ENCODE peak calls at places on chromosomes 11 and 22, in ten cellular contexts. W is aorta, I is H9, H is Peyer's patch, L is thoracic aorta, T is tibial nerve, N is HCT116, S is astrocyte, D is neural progenitor cell, A is cardiac muscle cell. V is an unnamed sample.
A peak's percentile ranks its signal among the peaks of the same experiment; 100 is the strongest.

GRCh38 chr11:57649826-57650738 is at the start of gene YPEL4:
- DNase-seq in T (no peak), N (no peak), W (no peak), I (peak; percentile 83), S (peak; percentile 69), H (peak; percentile 74), D (peak; percentile 69), L (no peak), A (peak; percentile 87), V (no peak)

GRCh38 chr11:105609341-105609781 is 512 bp upstream of the GRIA4 start:
- DNase-seq in N (peak; percentile 23), W (no peak), I (peak; percentile 51), L (no peak), S (no peak), T (no peak), H (no peak), D (peak; percentile 63), A (peak; percentile 27), V (no peak)

GRCh38 chr11:102837646-102838045 is 5.8 kb downstream of the MMP3 start:
- DNase-seq in W (no peak), H (no peak), T (no peak), A (no peak), I (no peak), L (no peak), D (no peak), S (no peak), N (no peak), V (no peak)

GRCh38 chr11:34558211-34558610 is 44.6 kb upstream of the ELF5 start:
- DNase-seq in I (no peak), W (no peak), L (no peak), A (no peak), T (no peak), N (no peak), H (no peak), S (peak; percentile 39), D (no peak), V (no peak)

GRCh38 chr11:68107689-68108088 is 13.5 kb downstream of the CHKA start:
- DNase-seq in I (no peak), L (no peak), S (no peak), D (no peak), W (no peak), H (no peak), T (no peak), A (peak; percentile 30), N (no peak), V (no peak)

GRCh38 chr11:34104680-34105078 is 750 bp upstream of the NAT10 start:
- DNase-seq in T (no peak), L (no peak), A (no peak), W (no peak), I (no peak), H (no peak), D (no peak), N (no peak), S (no peak), V (no peak)

GRCh38 chr11:100878474-100878873 is 191.4 kb downstream of the ARHGAP42 start:
- DNase-seq in H (no peak), I (no peak), W (no peak), L (no peak), T (no peak), A (peak; percentile 85), N (no peak), D (no peak), S (peak; percentile 56), V (no peak)

GRCh38 chr11:93921695-93922468 is 71.5 kb upstream of the VSTM5 start:
- DNase-seq in I (peak; percentile 84), N (peak; percentile 60), H (no peak), D (peak; percentile 81), T (no peak), A (peak; percentile 81), W (no peak), L (no peak), S (peak; percentile 45), V (no peak)

DNA sequence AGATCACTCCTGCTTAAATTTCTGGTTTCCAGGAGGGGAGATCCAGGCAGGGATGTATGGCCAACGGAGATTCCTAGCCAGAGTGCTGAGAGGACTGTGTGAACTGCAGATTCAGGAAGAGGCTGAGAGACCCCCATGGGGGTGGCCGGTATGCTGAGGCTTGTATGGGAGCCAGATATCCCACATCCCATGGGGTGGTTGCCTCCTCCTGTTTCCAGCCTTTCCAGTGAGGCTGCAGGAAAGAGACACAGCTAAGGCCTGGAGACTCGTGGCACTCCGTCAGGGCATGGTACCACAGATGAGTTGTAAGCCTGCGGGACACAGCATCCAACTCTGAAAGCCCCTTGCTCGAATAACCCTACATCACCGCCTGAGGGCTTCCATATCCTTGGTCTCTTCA is 1.4 kb upstream of the MYOD1 start:
- DNase-seq in I (no peak), N (no peak), T (no peak), L (no peak), S (no peak), D (no peak), A (no peak), W (no peak), H (no peak), V (no peak)
- H3K27me3 ChIP-seq in I (peaks cover 67% of the 10 kb centered on the region), N (peaks cover 12% of the 10 kb centered on the region), T (no peaks in the 10 kb centered on the region), L (no peaks in the 10 kb centered on the region), S (peaks cover 70% of the 10 kb centered on the region), D (peaks cover 100% of the 10 kb centered on the region), A (peaks cover 100% of the 10 kb centered on the region), W (no peaks in the 10 kb centered on the region), H (peaks cover 28% of the 10 kb centered on the region), V (peaks cover 43% of the 10 kb centered on the region)

GRCh38 chr22:47203554-47203991 is 441.1 kb downstream of the TBC1D22A start:
- DNase-seq in W (peak; percentile 53), I (no peak), N (no peak), D (no peak), A (no peak), L (no peak), S (no peak), T (no peak), H (no peak), V (no peak)

GRCh38 chr22:47205562-47205961 is 443.1 kb downstream of the TBC1D22A start:
- DNase-seq in W (no peak), I (no peak), D (no peak), N (no peak), H (no peak), A (no peak), S (no peak), L (no peak), T (no peak), V (no peak)

GRCh38 chr22:47202819-47203553 is 440.5 kb downstream of the TBC1D22A start:
- DNase-seq in I (no peak), A (no peak), W (peak; percentile 63), H (no peak), T (no peak), L (no peak), S (no peak), N (no peak), D (no peak), V (no peak)

GRCh38 chr22:47205081-47205491 is 442.6 kb downstream of the TBC1D22A start:
- DNase-seq in W (peak; percentile 41), L (no peak), H (no peak), S (no peak), A (no peak), I (no peak), D (no peak), T (no peak), N (no peak), V (no peak)

DNA sequence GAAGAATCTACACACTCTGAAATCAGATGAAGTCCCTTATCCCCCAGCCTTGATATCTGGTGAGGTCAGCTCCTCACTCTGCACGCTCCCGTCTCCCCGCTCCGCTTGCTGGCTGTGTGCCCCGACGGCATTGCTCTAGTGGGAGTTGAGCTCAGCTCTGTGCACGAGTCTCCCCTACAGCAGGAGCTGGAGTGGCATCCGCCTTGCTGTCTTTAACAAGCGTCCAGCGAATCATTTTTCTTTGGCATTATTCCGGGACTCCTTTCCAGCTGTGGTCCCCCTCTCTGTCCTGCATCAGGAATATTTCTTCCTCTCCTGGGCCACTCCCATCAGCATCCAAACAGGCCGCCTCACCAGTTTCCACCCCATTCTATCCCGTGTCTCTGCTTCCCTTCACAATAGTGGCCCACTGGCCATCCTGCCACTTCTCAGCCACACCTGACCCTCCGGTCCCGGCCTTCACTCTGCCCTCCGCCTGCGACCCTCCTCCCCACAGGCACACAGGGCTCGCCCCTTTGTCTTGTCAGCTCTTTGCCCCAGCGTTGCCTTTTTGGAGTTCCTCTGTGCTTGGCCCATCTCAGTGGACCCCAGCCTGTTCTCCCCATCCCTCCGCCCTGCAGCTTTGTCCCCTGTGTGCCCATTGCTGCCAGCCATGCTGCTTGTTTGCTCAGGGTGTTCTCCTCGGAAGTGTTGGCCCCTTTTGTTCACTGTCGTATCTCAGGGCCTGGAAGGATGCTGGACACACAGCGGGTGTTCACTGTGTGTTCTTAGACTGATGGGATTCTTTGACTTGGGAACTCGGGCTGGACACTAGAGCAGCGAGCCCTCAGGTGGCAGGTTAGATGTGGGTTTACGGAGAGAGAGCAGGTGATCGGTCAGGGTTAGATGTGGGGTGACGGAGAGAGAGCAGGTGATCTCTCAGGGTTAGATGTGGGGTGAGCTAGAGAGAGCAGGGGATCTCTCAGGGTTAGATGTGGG is 441.8 kb downstream of the TBC1D22A start:
- DNase-seq in S (no peak), N (no peak), L (no peak), D (no peak), I (no peak), W (peak; percentile 62), A (peak; percentile 15), T (no peak), H (no peak), V (no peak)
- H3K27me3 ChIP-seq in S (no peaks in the 10 kb centered on the region), N (no peaks in the 10 kb centered on the region), L (no peaks in the 10 kb centered on the region), D (no peaks in the 10 kb centered on the region), I (no peaks in the 10 kb centered on the region), W (no peaks in the 10 kb centered on the region), A (no peaks in the 10 kb centered on the region), T (no peaks in the 10 kb centered on the region), H (no peaks in the 10 kb centered on the region), V (no peaks in the 10 kb centered on the region)

GRCh38 chr22:22886546-22886945 is 1.1 kb upstream of the IGLL5 start:
- DNase-seq in L (no peak), N (no peak), W (no peak), T (no peak), S (no peak), I (peak; percentile 12), A (no peak), H (no peak), D (no peak), V (no peak)
- H3K27me3 ChIP-seq in L (no peaks in the 10 kb centered on the region), N (peaks cover 14% of the 10 kb centered on the region), W (no peaks in the 10 kb centered on the region), T (no peaks in the 10 kb centered on the region), S (peaks cover 2% of the 10 kb centered on the region), I (peaks cover 4% of the 10 kb centered on the region), A (no peaks in the 10 kb centered on the region), H (no peaks in the 10 kb centered on the region), D (peaks cover 85% of the 10 kb centered on the region), V (no peaks in the 10 kb centered on the region)

GRCh38 chr22:42347281-42347824 is 76.9 kb upstream of the TCF20 start:
- DNase-seq in D (no peak), A (no peak), N (no peak), L (no peak), I (no peak), W (no peak), S (no peak), H (no peak), T (no peak), V (no peak)

GRCh38 chr22:42344391-42344861 is 74.0 kb upstream of the TCF20 start:
- DNase-seq in I (peak; percentile 76), D (peak; percentile 70), W (peak; percentile 89), A (peak; percentile 46), L (peak; percentile 14), S (peak; percentile 56), H (no peak), N (no peak), T (no peak), V (no peak)

GRCh38 chr22:42345458-42345857 is 75.0 kb upstream of the TCF20 start:
- DNase-seq in S (no peak), N (no peak), T (no peak), W (no peak), I (no peak), H (no peak), D (no peak), A (no peak), L (no peak), V (no peak)

GRCh38 chr22:42343551-42344081 is 73.2 kb upstream of the TCF20 start:
- DNase-seq in A (no peak), W (no peak), D (peak; percentile 81), T (no peak), N (no peak), L (no peak), S (no peak), H (no peak), I (no peak), V (no peak)

DNA sequence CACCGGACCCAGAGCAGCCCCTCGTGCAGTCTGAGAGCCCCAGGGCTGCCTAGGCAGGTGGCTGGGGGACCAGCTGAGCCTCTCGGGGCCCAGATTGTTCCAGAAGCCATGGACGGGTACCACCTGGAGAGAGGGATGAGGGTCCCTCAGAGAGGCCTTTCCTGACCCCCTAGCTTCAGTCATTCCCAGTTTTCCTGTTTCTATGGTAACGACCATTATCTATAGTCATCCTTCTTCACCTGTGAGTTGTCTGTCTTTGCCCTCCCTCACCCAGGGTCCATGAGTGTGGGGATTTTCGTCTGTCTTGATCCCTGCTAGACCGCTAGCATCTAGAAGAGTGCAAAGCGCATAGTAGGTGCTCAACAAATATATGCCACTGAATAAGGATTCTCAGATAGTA is 76.3 kb upstream of the TCF20 start:
- DNase-seq in A (no peak), L (no peak), W (no peak), H (no peak), T (no peak), N (no peak), S (no peak), I (no peak), D (no peak), V (no peak)
- H3K27me3 ChIP-seq in A (no peaks in the 10 kb centered on the region), L (no peaks in the 10 kb centered on the region), W (no peaks in the 10 kb centered on the region), H (no peaks in the 10 kb centered on the region), T (no peaks in the 10 kb centered on the region), N (no peaks in the 10 kb centered on the region), S (no peaks in the 10 kb centered on the region), I (no peaks in the 10 kb centered on the region), D (no peaks in the 10 kb centered on the region), V (no peaks in the 10 kb centered on the region)

V was measured in BJ.